ENCODE peak calls at places on chromosomes 7 and 10, in eight cellular contexts. Z is heart left ventricle, A is cardiac muscle cell, F is epithelial cell of esophagus, O is BJ, L is spleen, Y is MM.1S, P is AG04449. H is an unnamed sample.

GRCh38 chr10:44046605-44047004 is 338.3 kb downstream of the CXCL12 start:
- DNase-seq in Z (no peak), A (no peak), F (peak), O (no peak), L (no peak), Y (no peak), P (no peak), H (no peak)

GRCh38 chr10:13346912-13347234 is 1.2 kb downstream of the SEPHS1 start:
- DNase-seq in Z (no peak), A (no peak), F (no peak), O (no peak), L (no peak), Y (peak), P (no peak), H (no peak)

GRCh38 chr10:4708123-4708759 is 117.8 kb upstream of the AKR1E2 start:
- DNase-seq in Z (no peak), A (no peak), F (no peak), O (no peak), L (no peak), Y (no peak), P (no peak), H (no peak)

GRCh38 chr7:74483402-74484336 is 30.0 kb downstream of the GTF2IRD1 start:
- DNase-seq in Z (no peak), A (no peak), F (peak), O (peak), L (no peak), Y (no peak), P (peak), H (peak)

GRCh38 chr10:12513003-12513365 is 163.6 kb downstream of the CAMK1D start:
- DNase-seq in Z (no peak), A (no peak), F (no peak), O (no peak), L (no peak), Y (no peak), P (no peak), H (no peak)

GRCh38 chr10:114288424-114289095 is 49.5 kb downstream of the VWA2 start:
- DNase-seq in Z (no peak), A (no peak), F (no peak), O (no peak), L (peak), Y (no peak), P (no peak), H (no peak)

GRCh38 chr10:24974978-24975377 is 22.6 kb upstream of the PRTFDC1 start:
- DNase-seq in Z (no peak), A (no peak), F (no peak), O (peak), L (no peak), Y (no peak), P (no peak), H (peak)

GRCh38 chr10:13706175-13706574 is 119.4 kb downstream of the PRPF18 start:
- DNase-seq in Z (no peak), A (no peak), F (no peak), O (no peak), L (no peak), Y (no peak), P (no peak), H (no peak)

GRCh38 chr10:17851611-17852010 is 42.5 kb downstream of the MRC1 start:
- DNase-seq in Z (peak), A (no peak), F (no peak), O (no peak), L (no peak), Y (no peak), P (no peak), H (no peak)

GRCh38 chr7:116588641-116589594 is 64.1 kb downstream of the CAV1 start:
- DNase-seq in Z (no peak), A (peak), F (peak), O (no peak), L (no peak), Y (peak), P (no peak), H (no peak)

GRCh38 chr7:111027396-111027795 is 63.5 kb upstream of the LRRN3 start:
- DNase-seq in Z (no peak), A (no peak), F (no peak), O (no peak), L (no peak), Y (peak), P (no peak), H (no peak)

GRCh38 chr7:106047818-106048490 is 64.2 kb downstream of the SYPL1 start:
- DNase-seq in Z (no peak), A (no peak), F (peak), O (no peak), L (no peak), Y (no peak), P (no peak), H (no peak)

GRCh38 chr10:95536894-95537542 is 24.2 kb downstream of the SORBS1 start:
- DNase-seq in Z (no peak), A (no peak), F (no peak), O (no peak), L (no peak), Y (no peak), P (no peak), H (no peak)
- H3K4me3 ChIP-seq in Z (no peak), A (no peak), F (no peak), O (no peak), L (no peak), Y (no peak), P (no peak), H (no peak)

DNA sequence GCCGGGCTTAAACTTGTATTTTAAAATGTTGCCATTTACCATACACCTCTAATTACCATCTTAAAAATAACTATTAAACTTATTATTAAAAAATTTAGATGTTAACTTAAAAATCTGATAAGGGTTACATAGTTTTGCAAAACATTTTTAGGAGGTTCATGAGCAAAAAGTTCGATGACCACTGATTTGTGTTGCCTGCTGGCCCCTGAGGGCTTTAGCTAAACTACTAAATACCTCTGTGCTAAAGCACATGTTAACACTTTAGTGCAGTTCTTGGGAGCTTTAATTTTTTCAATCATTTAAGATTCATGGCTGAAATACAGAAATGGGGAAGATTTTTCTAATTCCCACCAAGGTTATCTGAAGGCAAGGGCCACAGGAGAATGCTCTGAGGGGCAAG is 106.4 kb downstream of the RTKN2 start:
- DNase-seq in Z (no peak), A (no peak), F (no peak), O (no peak), L (no peak), Y (no peak), P (no peak), H (no peak)
- TF ChIP-seq CTCF in Z (no peak), A (no peak), F (no peak), O (no peak), L (no peak), Y (no peak), P (no peak), H (no peak)

DNA sequence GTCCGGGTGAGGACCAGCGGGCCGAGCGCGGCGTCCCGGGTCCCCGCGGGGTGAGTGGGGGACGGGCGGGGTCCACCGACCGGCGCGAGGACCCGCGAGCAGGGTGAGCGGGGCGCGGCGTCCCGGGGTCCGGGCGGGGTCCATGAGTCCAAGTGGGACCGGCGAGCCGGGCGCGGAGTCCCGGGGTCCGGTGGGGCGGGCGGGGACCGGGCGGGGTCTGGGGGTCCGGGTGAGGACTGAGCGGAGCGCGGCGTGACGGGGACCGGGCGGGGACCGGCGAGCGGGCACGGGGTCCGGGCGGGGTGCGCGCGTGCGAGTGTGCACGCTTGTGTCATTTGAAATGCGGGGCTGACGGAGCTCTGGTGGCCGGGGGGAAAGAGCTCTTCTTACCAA is 750 bp downstream of the CELF2 start:
- DNase-seq in Z (peak), A (peak), F (no peak), O (no peak), L (peak), Y (peak), P (no peak), H (no peak)
- H3K4me3 ChIP-seq in Z (peak), A (peak), F (peak), O (peak), L (peak), Y (peak), P (peak), H (no peak)

GRCh38 chr10:52950578-52950977 is 178.0 kb upstream of the MBL2 start:
- DNase-seq in Z (no peak), A (no peak), F (no peak), O (no peak), L (peak), Y (no peak), P (no peak), H (no peak)

GRCh38 chr10:52952391-52953079 is 180.0 kb upstream of the MBL2 start:
- DNase-seq in Z (no peak), A (no peak), F (no peak), O (no peak), L (no peak), Y (no peak), P (no peak), H (no peak)

GRCh38 chr10:52949899-52950298 is 177.3 kb upstream of the MBL2 start:
- DNase-seq in Z (no peak), A (peak), F (no peak), O (no peak), L (peak), Y (peak), P (no peak), H (no peak)

GRCh38 chr10:52954407-52954806 is 181.8 kb upstream of the MBL2 start:
- DNase-seq in Z (no peak), A (no peak), F (peak), O (no peak), L (no peak), Y (no peak), P (no peak), H (no peak)

GRCh38 chr10:52951819-52952218 is 179.2 kb upstream of the MBL2 start:
- DNase-seq in Z (no peak), A (peak), F (peak), O (no peak), L (peak), Y (peak), P (no peak), H (no peak)
- TF ChIP-seq CTCF in Z (no peak), A (peak), F (peak), O (peak), L (peak), Y (peak), P (peak), H (no peak)

DNA sequence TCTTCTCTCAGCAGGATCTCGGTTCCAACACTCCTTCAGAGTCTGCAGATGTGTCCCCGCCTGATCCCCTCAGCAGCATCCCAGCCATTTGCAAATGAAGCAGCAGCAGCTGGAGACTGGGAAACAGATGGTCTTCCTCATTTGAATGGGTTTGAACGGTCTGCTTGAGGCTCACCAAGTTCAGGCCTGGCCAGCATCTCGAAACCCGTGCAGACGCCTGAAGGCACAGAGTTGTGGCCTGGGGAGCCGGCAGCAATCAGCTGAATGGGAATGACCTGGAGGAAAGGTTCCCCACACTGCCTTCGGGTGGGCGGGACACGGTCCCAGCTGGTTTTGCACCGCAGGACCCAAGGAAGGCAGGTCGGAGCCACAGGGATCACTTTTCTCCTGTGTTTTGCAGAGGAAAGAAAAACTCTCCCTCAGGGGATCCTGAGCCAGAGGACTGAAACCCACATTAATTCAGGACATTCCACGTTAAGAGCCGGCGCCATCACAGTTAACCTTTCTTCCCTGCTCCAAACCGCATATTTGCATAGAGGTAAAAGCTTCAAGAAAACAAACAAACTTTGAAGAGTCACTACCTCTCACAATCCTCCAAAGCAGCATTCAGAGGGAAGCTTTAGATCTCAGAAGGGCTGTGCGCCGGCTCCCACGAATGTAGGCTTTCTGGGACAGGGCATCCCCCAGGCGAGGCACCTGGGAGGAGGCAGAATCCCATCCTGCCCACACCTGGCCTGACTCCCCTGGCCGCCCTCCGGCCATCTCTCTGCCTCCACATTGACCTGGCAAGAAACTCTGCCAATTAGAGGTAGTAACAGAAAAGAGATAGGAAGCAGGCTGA is 17.7 kb downstream of the FGFR2 start:
- DNase-seq in Z (no peak), A (no peak), F (no peak), O (no peak), L (no peak), Y (no peak), P (no peak), H (no peak)
- H3K4me3 ChIP-seq in Z (no peak), A (no peak), F (no peak), O (no peak), L (no peak), Y (no peak), P (no peak), H (no peak)

H was measured in AG09309.